ENCODE peak calls at places on chromosomes 7 and 10, in five cellular contexts. One of them, this sample, is unnamed.

GRCh38 chr7:74284781-74285259 is 4.4 kb upstream of the CLIP2 start:
- DNase-seq in neural progenitor cell: peak; percentile 74
- DNase-seq in pancreas: no peak
- DNase-seq in SW 1271: no peak
- DNase-seq in GM12865: peak; percentile 88
- DNase-seq in this sample: no peak

GRCh38 chr7:30505174-30505697 is 607 bp upstream of the GGCT start:
- DNase-seq in GM12865: no peak
- DNase-seq in neural progenitor cell: no peak
- DNase-seq in SW 1271: no peak
- DNase-seq in pancreas: no peak
- DNase-seq in this sample: no peak

GRCh38 chr10:88995156-88995876 is 4.7 kb downstream of the FAS start:
- DNase-seq in neural progenitor cell: no peak
- DNase-seq in GM12865: no peak
- DNase-seq in SW 1271: no peak
- DNase-seq in pancreas: no peak
- DNase-seq in this sample: no peak

GRCh38 chr10:18279202-18279601 is 139.0 kb downstream of the CACNB2 start:
- DNase-seq in neural progenitor cell: no peak
- DNase-seq in pancreas: no peak
- DNase-seq in SW 1271: peak; percentile 18
- DNase-seq in GM12865: no peak
- DNase-seq in this sample: no peak

GRCh38 chr7:81846398-81846797 is 76.6 kb upstream of the HGF start:
- DNase-seq in pancreas: no peak
- DNase-seq in SW 1271: peak; percentile 8
- DNase-seq in GM12865: peak; percentile 57
- DNase-seq in neural progenitor cell: no peak
- DNase-seq in this sample: no peak

GRCh38 chr7:102891693-102892261 is 21.0 kb upstream of the LRRC17 start:
- DNase-seq in GM12865: no peak
- DNase-seq in pancreas: peak; percentile 44
- DNase-seq in neural progenitor cell: no peak
- DNase-seq in SW 1271: peak; percentile 57
- DNase-seq in this sample: peak; percentile 50

GRCh38 chr10:34045571-34046190 is 711.2 kb upstream of the NRP1 start:
- DNase-seq in SW 1271: no peak
- DNase-seq in neural progenitor cell: no peak
- DNase-seq in pancreas: no peak
- DNase-seq in GM12865: no peak
- DNase-seq in this sample: no peak

GRCh38 chr7:155377837-155378579 is 79.9 kb upstream of the EN2 start:
- DNase-seq in SW 1271: no peak
- DNase-seq in GM12865: no peak
- DNase-seq in neural progenitor cell: peak; percentile 69
- DNase-seq in pancreas: no peak
- DNase-seq in this sample: no peak

GRCh38 chr7:100465702-100466311 is 1.7 kb upstream of the SPACDR start:
- DNase-seq in GM12865: no peak
- DNase-seq in pancreas: peak; percentile 88
- DNase-seq in neural progenitor cell: peak; percentile 81
- DNase-seq in SW 1271: peak; percentile 15
- DNase-seq in this sample: peak; percentile 44

GRCh38 chr10:13099144-13099665 is 758 bp upstream of the OPTN start:
- DNase-seq in pancreas: peak; percentile 27
- DNase-seq in SW 1271: peak; percentile 74
- DNase-seq in neural progenitor cell: peak; percentile 87
- DNase-seq in GM12865: peak; percentile 75
- DNase-seq in this sample: peak; percentile 91

GRCh38 chr10:82625497-82626151 is 750.6 kb downstream of the NRG3 start:
- DNase-seq in neural progenitor cell: no peak
- DNase-seq in pancreas: no peak
- DNase-seq in SW 1271: no peak
- DNase-seq in GM12865: no peak
- DNase-seq in this sample: no peak

GRCh38 chr10:84291389-84291788 is 37.0 kb upstream of the CCSER2 start:
- DNase-seq in pancreas: no peak
- DNase-seq in GM12865: peak; percentile 18
- DNase-seq in neural progenitor cell: peak; percentile 83
- DNase-seq in SW 1271: no peak
- DNase-seq in this sample: no peak

GRCh38 chr7:130903358-130903974 is 169.5 kb upstream of the KLF14 start:
- DNase-seq in neural progenitor cell: no peak
- DNase-seq in SW 1271: peak; percentile 80
- DNase-seq in pancreas: no peak
- DNase-seq in GM12865: peak; percentile 72
- DNase-seq in this sample: no peak

GRCh38 chr7:138590154-138590553 is 111.0 kb downstream of the SVOPL start:
- DNase-seq in SW 1271: no peak
- DNase-seq in neural progenitor cell: no peak
- DNase-seq in GM12865: no peak
- DNase-seq in pancreas: no peak
- DNase-seq in this sample: no peak

GRCh38 chr10:127196227-127196954 is at the start of gene INSYN2A:
- DNase-seq in GM12865: no peak
- DNase-seq in neural progenitor cell: peak; percentile 85
- DNase-seq in SW 1271: no peak
- DNase-seq in pancreas: no peak
- DNase-seq in this sample: peak; percentile 2

GRCh38 chr7:150974468-150975391 is 3.4 kb downstream of the KCNH2 start:
- DNase-seq in pancreas: peak; percentile 58
- DNase-seq in GM12865: peak; percentile 76
- DNase-seq in SW 1271: peak; percentile 35
- DNase-seq in neural progenitor cell: peak; percentile 71
- DNase-seq in this sample: peak; percentile 64

GRCh38 chr10:74792726-74793125 is 33.7 kb upstream of the KAT6B start:
- DNase-seq in pancreas: no peak
- DNase-seq in neural progenitor cell: no peak
- DNase-seq in SW 1271: no peak
- DNase-seq in GM12865: no peak
- DNase-seq in this sample: no peak

GRCh38 chr7:151452141-151452571 is 12.2 kb upstream of the CRYGN start:
- DNase-seq in GM12865: no peak
- DNase-seq in SW 1271: no peak
- DNase-seq in neural progenitor cell: no peak
- DNase-seq in pancreas: no peak
- DNase-seq in this sample: no peak

GRCh38 chr10:57015595-57016303 is 654.7 kb upstream of the ZWINT start:
- DNase-seq in pancreas: no peak
- DNase-seq in GM12865: no peak
- DNase-seq in SW 1271: no peak
- DNase-seq in neural progenitor cell: no peak
- DNase-seq in this sample: peak; percentile 54

GRCh38 chr10:43120948-43121290 is 17.3 kb upstream of the CSGALNACT2 start:
- DNase-seq in SW 1271: no peak
- DNase-seq in pancreas: no peak
- DNase-seq in GM12865: peak; percentile 86
- DNase-seq in neural progenitor cell: no peak
- DNase-seq in this sample: no peak

GRCh38 chr10:70668454-70668970 is 3.8 kb upstream of the ADAMTS14 start:
- DNase-seq in neural progenitor cell: no peak
- DNase-seq in pancreas: no peak
- DNase-seq in GM12865: no peak
- DNase-seq in SW 1271: no peak
- DNase-seq in this sample: no peak

GRCh38 chr10:86569335-86569734 is 47.7 kb upstream of the WAPL start:
- DNase-seq in neural progenitor cell: no peak
- DNase-seq in pancreas: no peak
- DNase-seq in SW 1271: no peak
- DNase-seq in GM12865: no peak
- DNase-seq in this sample: no peak

GRCh38 chr7:137096607-137097006 is 228.2 kb downstream of the CHRM2 start:
- DNase-seq in SW 1271: no peak
- DNase-seq in GM12865: no peak
- DNase-seq in neural progenitor cell: no peak
- DNase-seq in pancreas: no peak
- DNase-seq in this sample: no peak

GRCh38 chr7:41466760-41467384 is 236.0 kb downstream of the INHBA start:
- DNase-seq in SW 1271: no peak
- DNase-seq in neural progenitor cell: no peak
- DNase-seq in pancreas: no peak
- DNase-seq in GM12865: no peak
- DNase-seq in this sample: no peak

GRCh38 chr10:20976891-20977684 is 80.0 kb upstream of the NEBL start:
- DNase-seq in GM12865: no peak
- DNase-seq in neural progenitor cell: peak; percentile 82
- DNase-seq in SW 1271: no peak
- DNase-seq in pancreas: no peak
- DNase-seq in this sample: peak; percentile 66

GRCh38 chr7:20033621-20034200 is 183.5 kb downstream of the MACC1 start:
- DNase-seq in neural progenitor cell: no peak
- DNase-seq in GM12865: no peak
- DNase-seq in SW 1271: no peak
- DNase-seq in pancreas: no peak
- DNase-seq in this sample: no peak

GRCh38 chr7:926061-927030 is 28.1 kb downstream of the ADAP1 start:
- DNase-seq in SW 1271: no peak
- DNase-seq in GM12865: no peak
- DNase-seq in pancreas: no peak
- DNase-seq in neural progenitor cell: no peak
- DNase-seq in this sample: no peak

GRCh38 chr10:75432176-75432575 is 752 bp downstream of the LRMDA start:
- DNase-seq in pancreas: peak; percentile 40
- DNase-seq in GM12865: no peak
- DNase-seq in neural progenitor cell: peak; percentile 13
- DNase-seq in SW 1271: no peak
- DNase-seq in this sample: no peak

GRCh38 chr7:42645906-42646305 is 266.0 kb downstream of the C7orf25 start:
- DNase-seq in SW 1271: no peak
- DNase-seq in GM12865: no peak
- DNase-seq in neural progenitor cell: no peak
- DNase-seq in pancreas: no peak
- DNase-seq in this sample: no peak

GRCh38 chr10:126204320-126204719 is 184.0 kb downstream of the ADAM12 start:
- DNase-seq in SW 1271: no peak
- DNase-seq in pancreas: no peak
- DNase-seq in neural progenitor cell: no peak
- DNase-seq in GM12865: no peak
- DNase-seq in this sample: no peak

GRCh38 chr7:129925416-129926002 is 27.3 kb downstream of the UBE2H start:
- DNase-seq in SW 1271: no peak
- DNase-seq in GM12865: no peak
- DNase-seq in pancreas: no peak
- DNase-seq in neural progenitor cell: no peak
- DNase-seq in this sample: no peak

GRCh38 chr7:1533569-1534329 is 3.2 kb downstream of the MAFK start:
- DNase-seq in GM12865: peak; percentile 87
- DNase-seq in neural progenitor cell: no peak
- DNase-seq in SW 1271: peak; percentile 97
- DNase-seq in pancreas: peak; percentile 74
- DNase-seq in this sample: no peak

GRCh38 chr10:101066890-101067355 is 5.1 kb downstream of the KAZALD1 start:
- DNase-seq in GM12865: no peak
- DNase-seq in SW 1271: peak; percentile 48
- DNase-seq in neural progenitor cell: peak; percentile 55
- DNase-seq in pancreas: no peak
- DNase-seq in this sample: no peak